ENCODE peak calls at places on chromosomes 16 and 17, in six cellular contexts. T, K, S, N, X and L are unnamed samples.
A peak's percentile ranks its signal among the peaks of the same experiment; 100 is the strongest.

GRCh38 chr16:30054959-30055553 is 10.5 kb upstream of the ALDOA start:
- DNase-seq in T (no peak), K (peak; percentile 66), S (peak; percentile 74), N (no peak), X (no peak), L (no peak)

GRCh38 chr17:67718325-67718941 is 697 bp downstream of the NOL11 start:
- DNase-seq in T (peak; percentile 49), K (peak; percentile 42), S (peak; percentile 53), N (no peak), X (no peak), L (peak; percentile 34)

GRCh38 chr16:3645108-3645503 is 9.4 kb upstream of the DNASE1 start:
- DNase-seq in T (no peak), K (no peak), S (no peak), N (no peak), X (no peak), L (no peak)

GRCh38 chr17:66466933-66467367 is 164.5 kb downstream of the PRKCA start:
- DNase-seq in T (peak; percentile 100), K (no peak), S (no peak), N (peak; percentile 94), X (peak; percentile 97), L (peak; percentile 99)

GRCh38 chr16:81204794-81205680 is 33.5 kb upstream of the BCO1 start:
- DNase-seq in T (peak; percentile 64), K (peak; percentile 75), S (peak; percentile 29), N (peak; percentile 27), X (no peak), L (peak; percentile 83)

GRCh38 chr17:40791808-40792436 is 7.8 kb downstream of the KRT28 start:
- DNase-seq in T (peak; percentile 55), K (no peak), S (no peak), N (no peak), X (no peak), L (peak; percentile 68)

GRCh38 chr16:8989099-8989878 is 25.6 kb upstream of the USP7 start:
- DNase-seq in T (no peak), K (no peak), S (no peak), N (no peak), X (no peak), L (no peak)

GRCh38 chr17:45782889-45783592 is 1.1 kb upstream of the CRHR1 start:
- DNase-seq in T (no peak), K (peak; percentile 58), S (peak; percentile 88), N (no peak), X (no peak), L (no peak)

GRCh38 chr17:76131692-76132573 is 9.1 kb downstream of the FOXJ1 start:
- DNase-seq in T (no peak), K (no peak), S (no peak), N (no peak), X (no peak), L (no peak)

GRCh38 chr17:67461228-67461780 is 84.2 kb downstream of the PITPNC1 start:
- DNase-seq in T (no peak), K (no peak), S (no peak), N (no peak), X (no peak), L (no peak)

GRCh38 chr17:51258756-51259573 is 884 bp downstream of the MBTD1 start:
- DNase-seq in T (no peak), K (no peak), S (peak; percentile 48), N (no peak), X (no peak), L (peak; percentile 49)

GRCh38 chr17:56658648-56659047 is 65.1 kb downstream of the NOG start:
- DNase-seq in T (no peak), K (no peak), S (no peak), N (no peak), X (no peak), L (no peak)

GRCh38 chr16:35911899-35912298 is 2452.5 kb downstream of the TP53TG3F start:
- DNase-seq in T (no peak), K (no peak), S (no peak), N (no peak), X (no peak), L (no peak)

GRCh38 chr17:50636145-50636803 is 1.6 kb downstream of the ABCC3 start:
- DNase-seq in T (no peak), K (no peak), S (no peak), N (no peak), X (no peak), L (no peak)

GRCh38 chr17:63934391-63935112 is 2.4 kb upstream of the CD79B start:
- DNase-seq in T (no peak), K (no peak), S (no peak), N (no peak), X (no peak), L (no peak)

GRCh38 chr17:76528528-76529223 is 8.8 kb downstream of the CYGB start:
- DNase-seq in T (peak; percentile 28), K (no peak), S (no peak), N (no peak), X (no peak), L (peak; percentile 44)

GRCh38 chr16:10170016-10170415 is 12.2 kb downstream of the GRIN2A start:
- DNase-seq in T (no peak), K (no peak), S (no peak), N (no peak), X (no peak), L (no peak)

GRCh38 chr17:19561697-19562318 is 28.2 kb downstream of the SLC47A1 start:
- DNase-seq in T (no peak), K (no peak), S (no peak), N (no peak), X (no peak), L (no peak)

GRCh38 chr16:35391328-35391727 is 1931.9 kb downstream of the TP53TG3F start:
- DNase-seq in T (peak; percentile 23), K (no peak), S (peak; percentile 6), N (no peak), X (peak; percentile 3), L (peak; percentile 42)

GRCh38 chr17:40722146-40722720 is 18.7 kb upstream of the KRT24 start:
- DNase-seq in T (no peak), K (no peak), S (no peak), N (no peak), X (no peak), L (no peak)

GRCh38 chr17:57532556-57532955 is 212.5 kb downstream of the CCDC182 start:
- DNase-seq in T (no peak), K (no peak), S (no peak), N (no peak), X (no peak), L (no peak)

GRCh38 chr17:83203073-83203471 is 123.7 kb downstream of the METRNL start:
- DNase-seq in T (peak; percentile 94), K (no peak), S (no peak), N (peak; percentile 95), X (peak; percentile 98), L (peak; percentile 96)

GRCh38 chr17:48023408-48024148 is 14.0 kb downstream of the COPZ2 start:
- DNase-seq in T (peak; percentile 32), K (no peak), S (peak; percentile 87), N (no peak), X (no peak), L (no peak)

GRCh38 chr16:27005386-27005785 is 61.3 kb upstream of the C16orf82 start:
- DNase-seq in T (no peak), K (no peak), S (no peak), N (no peak), X (no peak), L (no peak)

DNA sequence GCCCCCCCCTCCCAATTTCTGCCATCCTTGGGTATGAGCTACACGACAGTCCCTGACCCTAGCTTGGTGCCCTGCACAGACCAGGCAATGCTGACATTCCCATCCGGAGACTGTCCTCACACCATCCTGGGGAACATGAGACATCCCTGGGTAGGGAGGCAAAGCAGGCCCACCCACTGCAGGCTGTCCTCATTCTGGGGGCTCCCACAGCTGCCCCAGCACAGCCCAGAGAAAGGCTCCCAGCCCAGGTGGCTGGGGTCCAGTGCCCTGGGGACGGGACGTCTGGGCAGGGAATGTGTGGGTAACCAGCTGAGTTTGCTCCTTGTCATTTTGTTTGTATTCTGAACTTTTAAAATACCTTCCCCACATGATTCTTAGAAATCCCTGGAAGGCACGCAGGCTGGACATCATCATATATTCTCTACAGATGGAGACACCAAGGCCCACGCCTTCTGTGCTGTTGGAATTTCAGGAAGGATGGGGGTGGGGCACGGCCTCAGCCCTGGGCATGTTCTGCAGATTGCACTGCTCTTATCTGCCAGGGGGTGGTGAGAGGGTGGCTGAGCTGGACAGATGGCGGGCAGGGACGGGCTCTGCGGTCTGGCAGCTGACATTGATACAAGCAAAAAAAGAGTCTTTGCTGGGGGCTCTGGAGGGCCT is 28.5 kb downstream of the LRRC75A start:
- DNase-seq in T (peak; percentile 59), K (no peak), S (no peak), N (peak; percentile 35), X (no peak), L (no peak)
- TF ChIP-seq CTCF in T (peak; percentile 42), K (no peak), S (no peak), N (peak; percentile 44), X (peak; percentile 33), L (peak; percentile 27)

DNA sequence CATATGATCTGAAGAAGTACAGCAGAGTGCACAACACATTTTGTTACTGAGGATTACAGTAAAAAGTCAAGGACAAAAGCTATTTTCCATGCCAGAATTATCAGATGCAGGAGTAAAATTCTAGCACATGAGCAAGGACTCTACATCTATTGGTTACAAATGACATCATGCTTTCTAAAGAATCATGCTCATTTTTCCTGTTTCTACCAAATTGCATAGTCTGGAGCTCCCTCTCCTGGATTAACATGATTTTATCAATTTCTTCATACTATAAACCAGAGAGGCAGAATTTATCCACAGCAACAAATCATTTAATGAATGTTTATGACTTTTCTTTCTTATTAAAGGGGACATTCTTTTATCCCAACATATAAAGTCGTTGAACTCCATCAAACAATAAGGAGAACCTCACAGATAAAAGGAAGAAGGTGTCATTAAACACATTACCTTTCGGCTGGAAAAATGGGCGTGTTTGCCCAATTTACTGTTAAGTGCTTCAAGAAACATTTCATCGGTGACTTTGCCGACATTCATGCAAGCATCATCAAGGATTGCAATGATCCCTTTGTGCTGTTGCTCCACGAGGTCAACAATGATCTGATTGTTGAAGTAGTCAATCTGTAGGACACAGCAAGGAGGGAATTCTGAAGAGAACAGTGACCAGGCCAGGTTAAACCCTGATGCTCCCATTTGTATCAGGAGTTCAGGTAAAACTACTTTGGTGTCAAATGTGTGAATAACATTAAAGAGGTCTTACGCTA is 121.7 kb downstream of the MYO1D start:
- DNase-seq in T (peak; percentile 76), K (peak; percentile 46), S (no peak), N (peak; percentile 31), X (peak; percentile 34), L (peak; percentile 90)
- TF ChIP-seq CTCF in T (peak; percentile 64), K (peak; percentile 38), S (peak; percentile 39), N (peak; percentile 41), X (peak; percentile 25), L (peak; percentile 52)

GRCh38 chr16:68365167-68365817 is 54.5 kb downstream of the PRMT7 start:
- DNase-seq in T (no peak), K (no peak), S (no peak), N (no peak), X (no peak), L (no peak)

GRCh38 chr16:68362952-68363846 is 52.4 kb downstream of the PRMT7 start:
- DNase-seq in T (no peak), K (no peak), S (no peak), N (no peak), X (no peak), L (no peak)

GRCh38 chr16:68366062-68366461 is 55.2 kb downstream of the PRMT7 start:
- DNase-seq in T (no peak), K (no peak), S (no peak), N (no peak), X (no peak), L (no peak)

GRCh38 chr16:68363847-68364600 is 53.2 kb downstream of the PRMT7 start:
- DNase-seq in T (peak; percentile 11), K (no peak), S (no peak), N (no peak), X (no peak), L (peak; percentile 15)

GRCh38 chr16:68364601-68364998 is 53.8 kb downstream of the PRMT7 start:
- DNase-seq in T (peak; percentile 27), K (no peak), S (no peak), N (no peak), X (no peak), L (peak; percentile 31)
- TF ChIP-seq CTCF in T (peak; percentile 25), K (peak; percentile 6), S (no peak), N (no peak), X (peak; percentile 23), L (peak; percentile 36)

GRCh38 chr17:39150795-39151679 is at the start of gene PLXDC1:
- DNase-seq in T (no peak), K (peak; percentile 46), S (peak; percentile 68), N (no peak), X (no peak), L (no peak)
- TF ChIP-seq CTCF in T (no peak), K (no peak), S (no peak), N (no peak), X (no peak), L (no peak)